ENCODE peak calls at places on chromosomes 11 and 22, in five cellular contexts. G is CD8-positive, alpha-beta T cell; O is AG04450; T is bronchial epithelial cell; J is neural progenitor cell. I is an unnamed sample.

GRCh38 chr11:104061851-104062521 is 25.5 kb downstream of the DDI1 start:
- DNase-seq in G (no peak), O (no peak), T (no peak), J (no peak), I (no peak)

GRCh38 chr11:129141748-129142475 is 50.2 kb downstream of the ARHGAP32 start:
- DNase-seq in G (no peak), O (no peak), T (no peak), J (no peak), I (no peak)

GRCh38 chr22:20254975-20255946 is 12.9 kb downstream of the RTN4R start:
- DNase-seq in G (no peak), O (no peak), T (no peak), J (no peak), I (no peak)

GRCh38 chr11:5226732-5227327 is at the start of gene HBB:
- DNase-seq in G (no peak), O (no peak), T (no peak), J (no peak), I (no peak)

GRCh38 chr11:132792341-132793140 is 739.8 kb downstream of the OPCML start:
- DNase-seq in G (no peak), O (no peak), T (no peak), J (peak), I (no peak)

GRCh38 chr22:44129614-44129976 is 51.1 kb upstream of the PARVG start:
- DNase-seq in G (no peak), O (no peak), T (peak), J (no peak), I (no peak)

GRCh38 chr11:86748296-86748695 is 52.0 kb upstream of the PRSS23 start:
- DNase-seq in G (no peak), O (no peak), T (no peak), J (no peak), I (peak)

GRCh38 chr11:2770556-2771301 is 70.9 kb upstream of the KCNQ1OT1 start:
- DNase-seq in G (no peak), O (no peak), T (no peak), J (peak), I (no peak)

GRCh38 chr11:134120921-134121526 is 52.2 kb downstream of the JAM3 start:
- DNase-seq in G (no peak), O (no peak), T (no peak), J (no peak), I (no peak)

GRCh38 chr11:72772059-72772458 is 19.9 kb upstream of the ARAP1 start:
- DNase-seq in G (no peak), O (no peak), T (no peak), J (no peak), I (no peak)
- TF ChIP-seq CTCF in G (no peak), O (no peak), T (no peak), J (no peak), I (no peak)

DNA sequence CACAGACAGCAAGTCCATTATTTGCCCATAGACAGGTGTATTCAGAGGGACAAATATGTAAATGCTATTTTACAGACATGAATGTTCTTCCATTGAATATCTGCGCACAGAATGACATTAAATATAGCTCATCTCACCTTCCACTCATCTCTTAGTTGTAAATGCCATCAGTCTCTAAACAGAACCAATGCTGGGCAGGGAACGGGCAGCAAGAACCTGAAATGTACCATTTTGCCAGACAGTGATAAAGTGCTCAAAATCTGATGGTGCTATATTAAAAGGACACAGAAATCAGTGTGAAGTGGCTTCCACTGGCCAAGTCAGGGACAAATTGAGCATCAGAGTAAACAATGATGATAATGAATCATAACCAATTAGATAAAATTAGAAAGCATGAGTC is 10.0 kb upstream of the OR8B4 start:
- DNase-seq in G (no peak), O (no peak), T (no peak), J (no peak), I (no peak)
- H3K4me3 ChIP-seq in G (no peak), O (no peak), T (no peak), J (no peak), I (no peak)

GRCh38 chr11:66467034-66467659 is 442 bp downstream of the PELI3 start:
- DNase-seq in G (no peak), O (no peak), T (peak), J (peak), I (no peak)

GRCh38 chr11:66467756-66468155 is 1.1 kb downstream of the PELI3 start:
- DNase-seq in G (no peak), O (no peak), T (no peak), J (peak), I (no peak)

GRCh38 chr11:66464916-66465315 is 1.8 kb upstream of the PELI3 start:
- DNase-seq in G (no peak), O (no peak), T (no peak), J (no peak), I (no peak)

GRCh38 chr11:66466225-66467033 is at the start of gene PELI3:
- DNase-seq in G (peak), O (peak), T (peak), J (peak), I (peak)

GRCh38 chr11:66465371-66466224 is 1.1 kb upstream of the PELI3 start:
- DNase-seq in G (no peak), O (no peak), T (no peak), J (no peak), I (no peak)
- TF ChIP-seq CTCF in G (no peak), O (no peak), T (no peak), J (no peak), I (no peak)

DNA sequence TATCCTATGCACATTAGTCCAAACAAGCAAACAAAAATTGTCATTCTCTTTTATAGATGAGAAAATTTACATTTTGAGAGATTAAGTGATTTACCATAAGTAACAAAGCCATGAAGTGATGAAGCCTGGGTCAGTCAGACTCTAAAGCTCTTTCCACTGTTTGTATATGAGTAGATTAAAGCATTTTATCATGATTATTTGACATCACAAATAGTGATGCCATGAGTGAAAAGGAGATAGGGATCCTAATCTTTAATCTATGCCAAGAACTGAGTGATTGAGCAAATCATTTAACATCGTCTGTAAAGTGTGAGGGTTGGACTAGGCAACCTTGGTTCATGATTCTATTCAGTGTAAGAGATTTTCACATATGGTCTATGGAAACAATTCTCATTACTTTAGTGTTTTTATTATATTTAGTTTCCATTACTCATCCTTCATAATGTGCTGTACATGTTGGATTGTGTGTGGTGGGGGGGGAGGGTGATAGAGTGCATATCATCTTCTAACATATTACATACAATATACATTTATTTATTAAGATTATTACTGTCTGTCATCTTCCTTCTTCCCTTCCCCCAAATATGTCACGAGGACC is 50.7 kb downstream of the ARHGEF12 start:
- DNase-seq in G (no peak), O (no peak), T (no peak), J (no peak), I (no peak)
- H3K4me3 ChIP-seq in G (no peak), O (no peak), T (no peak), J (no peak), I (no peak)

GRCh38 chr11:102357116-102357515 is 10.1 kb downstream of the BIRC2 start:
- DNase-seq in G (no peak), O (no peak), T (no peak), J (no peak), I (no peak)
- TF ChIP-seq CTCF in G (no peak), O (no peak), T (no peak), J (no peak), I (no peak)